ENCODE peak calls at places on chromosomes 6 and 20, in seven cellular contexts. N, V, Z, F, M, A and D are unnamed samples.

GRCh38 chr6:84052204-84052882 is 18.8 kb downstream of the MRAP2 start:
- DNase-seq in V (no peak), M (peak), F (no peak), N (no peak), Z (peak), A (peak), D (peak)

GRCh38 chr20:23166563-23166962 is 80.4 kb upstream of the CD93 start:
- DNase-seq in M (no peak), N (no peak), F (no peak), Z (no peak), V (no peak), A (no peak), D (no peak)

GRCh38 chr6:155485756-155486155 is 30.1 kb upstream of the NOX3 start:
- DNase-seq in Z (no peak), A (no peak), V (no peak), N (no peak), F (no peak), M (no peak), D (no peak)

GRCh38 chr6:136051140-136051775 is 198.9 kb downstream of the MTFR2 start:
- DNase-seq in A (no peak), Z (peak), N (no peak), F (no peak), M (no peak), V (peak), D (no peak)

GRCh38 chr6:1200706-1201105 is 111.2 kb upstream of the FOXQ1 start:
- DNase-seq in F (peak), A (no peak), V (no peak), Z (no peak), N (no peak), M (peak), D (no peak)

GRCh38 chr6:13038315-13039261 is 289.7 kb downstream of the TBC1D7 start:
- DNase-seq in F (no peak), M (no peak), N (no peak), A (no peak), Z (peak), V (no peak), D (no peak)

GRCh38 chr6:7672066-7673062 is 53.5 kb upstream of the BMP6 start:
- DNase-seq in M (no peak), Z (no peak), V (no peak), F (no peak), A (no peak), N (peak), D (no peak)

GRCh38 chr20:32477594-32478512 is 107.3 kb downstream of the NOL4L start:
- DNase-seq in N (no peak), V (no peak), Z (no peak), M (no peak), F (no peak), A (peak), D (no peak)

GRCh38 chr20:50050214-50050613 is 62.7 kb downstream of the UBE2V1 start:
- DNase-seq in A (no peak), Z (no peak), V (no peak), N (no peak), F (no peak), M (no peak), D (no peak)

GRCh38 chr20:38706482-38706881 is 17.8 kb upstream of the SLC32A1 start:
- DNase-seq in Z (no peak), V (no peak), F (no peak), N (no peak), A (no peak), M (no peak), D (no peak)

GRCh38 chr6:139927236-139927635 is 552.8 kb upstream of the CITED2 start:
- DNase-seq in N (no peak), V (peak), M (no peak), A (no peak), F (no peak), Z (peak), D (no peak)

GRCh38 chr6:79421707-79422484 is 115.3 kb downstream of the LCA5 start:
- DNase-seq in F (no peak), N (peak), Z (peak), A (no peak), M (no peak), V (peak), D (no peak)

GRCh38 chr20:58555078-58555765 is 40.0 kb upstream of the APCDD1L start:
- DNase-seq in N (no peak), V (peak), Z (peak), A (no peak), M (no peak), F (no peak), D (peak)

GRCh38 chr20:38997622-38998021 is 35.5 kb downstream of the DHX35 start:
- DNase-seq in F (no peak), N (no peak), A (no peak), M (no peak), V (no peak), Z (no peak), D (no peak)

GRCh38 chr6:21001736-21002135 is 467.5 kb downstream of the CDKAL1 start:
- DNase-seq in Z (no peak), N (no peak), M (no peak), V (no peak), F (no peak), A (no peak), D (no peak)

GRCh38 chr20:4038047-4038459 is 22.7 kb upstream of the RNF24 start:
- DNase-seq in Z (no peak), M (no peak), F (no peak), V (peak), A (peak), N (peak), D (peak)

GRCh38 chr20:17621229-17621968 is 51.5 kb downstream of the DSTN start:
- DNase-seq in V (no peak), Z (no peak), M (no peak), F (no peak), N (no peak), A (no peak), D (no peak)

GRCh38 chr6:160042788-160043301 is 74.0 kb downstream of the IGF2R start:
- DNase-seq in F (no peak), Z (no peak), A (no peak), M (peak), N (no peak), V (no peak), D (no peak)

GRCh38 chr20:58457083-58457680 is 58.0 kb downstream of the APCDD1L start:
- DNase-seq in A (no peak), N (no peak), F (no peak), Z (no peak), V (no peak), M (no peak), D (no peak)

GRCh38 chr6:13277231-13277630 is 51.1 kb downstream of the TBC1D7 start:
- DNase-seq in A (no peak), F (no peak), Z (no peak), V (no peak), M (no peak), N (no peak), D (no peak)

GRCh38 chr6:30391240-30391639 is 46.3 kb downstream of the RPP21 start:
- DNase-seq in F (no peak), Z (no peak), V (no peak), N (no peak), M (no peak), A (no peak), D (no peak)

GRCh38 chr6:38510205-38510604 is 129.5 kb downstream of the BTBD9 start:
- DNase-seq in Z (no peak), F (no peak), M (no peak), V (no peak), N (no peak), A (no peak), D (no peak)

GRCh38 chr6:140320081-140320798 is 945.8 kb upstream of the CITED2 start:
- DNase-seq in V (no peak), A (no peak), N (no peak), F (no peak), M (no peak), Z (no peak), D (no peak)

GRCh38 chr20:46010491-46011405 is 2.0 kb downstream of the MMP9 start:
- DNase-seq in Z (no peak), A (peak), M (no peak), F (no peak), N (no peak), V (no peak), D (no peak)

GRCh38 chr20:4192378-4193048 is 177.2 kb upstream of the RNF24 start:
- DNase-seq in A (no peak), Z (no peak), N (no peak), V (peak), M (no peak), F (no peak), D (no peak)

GRCh38 chr20:62745959-62746288 is 37.3 kb downstream of the NTSR1 start:
- DNase-seq in N (no peak), F (no peak), Z (no peak), A (peak), M (no peak), V (no peak), D (no peak)

GRCh38 chr20:23362392-23363256 is 642 bp downstream of the GZF1 start:
- DNase-seq in N (peak), M (peak), Z (no peak), A (no peak), V (no peak), F (no peak), D (peak)

GRCh38 chr6:20033697-20034407 is 178.4 kb downstream of the MBOAT1 start:
- DNase-seq in M (no peak), N (no peak), A (no peak), V (no peak), Z (no peak), F (no peak), D (no peak)

GRCh38 chr6:111517965-111518364 is 34.9 kb upstream of the REV3L start:
- DNase-seq in M (no peak), Z (no peak), F (no peak), V (peak), A (no peak), N (no peak), D (no peak)

GRCh38 chr20:54284928-54285704 is 77.2 kb downstream of the PFDN4 start:
- DNase-seq in F (peak), V (no peak), A (no peak), N (no peak), M (no peak), Z (peak), D (no peak)

GRCh38 chr6:141107562-141108160 is 1025.1 kb upstream of the GJE1 start:
- DNase-seq in M (no peak), F (peak), A (no peak), N (no peak), Z (peak), V (no peak), D (no peak)

GRCh38 chr6:136582702-136583471 is 32.7 kb upstream of the MAP7 start:
- DNase-seq in A (no peak), Z (peak), F (peak), M (peak), N (no peak), V (peak), D (peak)

GRCh38 chr6:87172292-87172691 is 16.9 kb downstream of the ZNF292 start:
- DNase-seq in F (no peak), M (no peak), A (no peak), N (no peak), V (no peak), Z (no peak), D (no peak)

DNA sequence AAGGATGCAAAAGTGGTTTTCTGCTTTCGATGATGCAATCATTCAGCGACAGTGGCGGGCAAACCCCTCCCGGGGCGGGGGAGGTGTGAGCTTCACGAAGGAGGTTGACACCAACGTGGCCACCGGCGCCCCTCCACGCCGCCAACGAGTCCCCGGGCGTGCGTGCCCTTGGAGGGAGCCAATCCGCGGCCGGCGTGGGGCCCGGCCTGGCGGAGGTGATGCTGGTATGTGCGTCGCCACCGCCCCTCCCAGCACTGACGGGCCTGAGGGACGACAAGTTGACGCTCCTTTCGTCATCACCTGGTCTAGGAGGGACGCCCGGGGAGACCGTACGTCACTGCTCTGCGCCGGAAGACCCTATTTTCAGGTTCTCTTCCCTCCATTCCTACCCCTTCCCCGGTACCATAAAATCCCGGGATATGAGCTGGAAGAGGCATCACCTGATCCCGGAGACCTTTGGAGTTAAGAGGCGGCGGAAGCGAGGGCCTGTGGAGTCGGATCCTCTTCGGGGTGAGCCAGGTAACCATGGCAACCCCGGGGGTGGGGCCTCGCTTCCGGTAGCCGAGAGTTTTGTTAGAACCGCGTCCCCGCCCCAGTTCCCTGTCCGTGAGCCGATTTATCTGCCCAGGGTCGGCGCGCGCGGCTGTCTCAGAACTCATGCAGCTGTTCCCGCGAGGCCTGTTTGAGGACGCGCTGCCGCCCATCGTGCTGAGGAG is at the start of gene DXO:
- DNase-seq in V (peak), N (peak), Z (peak), F (peak), A (peak), M (peak), D (peak)
- TF ChIP-seq POLR2A in V (no peak), N (no peak), Z (no peak), F (no peak), A (peak), M (peak), D (peak)

GRCh38 chr6:24402697-24403500 is at the start of gene MRS2:
- DNase-seq in Z (peak), F (peak), V (peak), N (peak), A (peak), M (peak), D (peak)
- TF ChIP-seq POLR2A in Z (peak), F (peak), V (peak), N (no peak), A (peak), M (peak), D (peak)

DNA sequence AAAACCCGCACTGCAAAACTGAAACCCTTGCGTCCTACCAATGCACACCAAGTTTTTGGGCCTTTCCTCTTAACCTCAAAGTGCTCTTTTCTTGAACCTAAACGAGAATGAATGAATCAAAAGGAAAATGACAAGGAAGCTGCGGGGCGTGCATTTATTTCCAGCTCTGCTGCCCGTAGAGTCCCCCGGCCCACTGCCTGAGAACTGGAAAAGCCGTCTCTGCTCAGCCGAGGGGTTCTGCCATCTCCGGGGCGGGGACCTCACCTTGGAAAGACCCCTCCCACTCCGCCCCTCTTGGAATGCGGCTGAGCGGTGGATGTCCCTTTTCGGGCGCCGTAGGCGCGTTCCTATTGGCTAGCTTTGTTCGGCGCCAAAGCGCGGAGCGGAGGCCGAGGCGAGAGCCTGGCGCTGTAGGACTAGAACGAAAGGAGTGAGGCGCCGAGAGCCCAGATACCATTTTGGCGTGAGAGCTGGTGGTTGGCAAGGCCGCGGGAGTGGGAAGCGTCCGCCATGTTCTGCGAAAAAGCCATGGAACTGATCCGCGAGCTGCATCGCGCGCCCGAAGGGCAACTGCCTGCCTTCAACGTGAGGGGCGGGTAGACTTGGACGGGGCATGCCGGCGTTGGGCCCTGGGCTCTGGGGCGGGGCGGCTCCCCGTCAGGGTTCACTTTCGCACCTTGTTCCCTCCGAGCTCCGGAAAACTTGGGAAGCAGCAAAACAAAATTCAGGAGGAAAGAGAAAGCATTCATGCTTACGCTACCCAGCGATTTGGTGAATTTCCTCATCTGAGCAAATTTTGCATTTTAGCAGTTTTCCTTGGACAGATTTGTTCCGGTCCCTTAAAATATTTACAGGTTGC is at the start of gene GINS1:
- DNase-seq in M (peak), Z (peak), N (peak), F (peak), V (peak), A (peak), D (peak)
- TF ChIP-seq POLR2A in M (peak), Z (peak), N (no peak), F (peak), V (peak), A (no peak), D (peak)

GRCh38 chr6:42939810-42940167 is 10.5 kb downstream of the CNPY3 start:
- DNase-seq in V (no peak), N (no peak), F (no peak), A (no peak), Z (no peak), M (no peak), D (no peak)

GRCh38 chr6:42938428-42938796 is 9.1 kb downstream of the CNPY3 start:
- DNase-seq in A (no peak), F (no peak), V (no peak), Z (no peak), M (no peak), N (no peak), D (no peak)

GRCh38 chr6:42937548-42938427 is 8.5 kb downstream of the CNPY3 start:
- DNase-seq in F (no peak), N (no peak), V (no peak), A (no peak), Z (no peak), M (no peak), D (no peak)

GRCh38 chr6:42940493-42941045 is 11.3 kb downstream of the CNPY3 start:
- DNase-seq in F (no peak), N (no peak), V (no peak), M (no peak), Z (no peak), A (no peak), D (no peak)

DNA sequence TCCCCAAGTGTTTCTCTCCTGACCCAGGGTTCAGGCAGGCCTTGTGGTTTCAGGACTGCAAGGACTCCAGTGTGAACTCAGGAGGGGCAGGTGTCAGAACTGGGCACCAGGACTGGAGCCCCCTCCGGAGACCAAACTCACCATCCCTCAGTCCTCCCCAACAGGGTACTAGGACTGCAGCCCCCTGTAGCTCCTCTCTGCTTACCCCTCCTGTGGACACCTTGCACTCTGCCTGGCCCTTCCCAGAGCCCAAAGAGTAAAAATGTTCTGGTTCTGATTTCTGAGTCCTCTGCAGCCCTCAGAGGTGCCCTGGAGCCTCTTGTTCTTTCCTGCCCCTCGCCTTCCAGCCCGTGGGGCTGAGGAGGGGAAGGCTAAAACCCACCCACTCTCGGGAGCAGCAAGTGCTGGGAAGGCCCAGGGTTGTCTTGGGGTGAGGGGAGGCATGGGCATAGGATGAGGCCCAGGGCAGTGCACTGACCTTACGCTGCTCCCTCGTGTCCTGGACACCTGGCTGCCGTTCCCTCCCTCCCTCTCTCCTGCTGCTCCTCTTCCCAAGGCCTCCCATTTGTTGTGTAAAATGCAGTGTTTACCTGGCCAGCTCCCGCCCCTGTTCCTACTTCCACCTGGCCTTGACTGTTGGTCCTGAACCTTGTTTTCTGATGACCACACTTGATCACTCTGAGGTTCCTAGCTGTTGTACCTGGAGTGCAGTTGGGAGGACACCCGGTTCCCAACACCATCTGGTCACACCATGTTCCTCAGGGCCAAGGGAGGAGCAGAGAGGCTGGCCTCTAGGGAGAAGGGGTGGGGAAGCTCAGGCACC is 9.9 kb downstream of the CNPY3 start:
- DNase-seq in N (no peak), V (no peak), A (no peak), M (peak), Z (no peak), F (no peak), D (no peak)
- TF ChIP-seq POLR2A in N (no peak), V (no peak), A (no peak), M (no peak), Z (no peak), F (no peak), D (no peak)

DNA sequence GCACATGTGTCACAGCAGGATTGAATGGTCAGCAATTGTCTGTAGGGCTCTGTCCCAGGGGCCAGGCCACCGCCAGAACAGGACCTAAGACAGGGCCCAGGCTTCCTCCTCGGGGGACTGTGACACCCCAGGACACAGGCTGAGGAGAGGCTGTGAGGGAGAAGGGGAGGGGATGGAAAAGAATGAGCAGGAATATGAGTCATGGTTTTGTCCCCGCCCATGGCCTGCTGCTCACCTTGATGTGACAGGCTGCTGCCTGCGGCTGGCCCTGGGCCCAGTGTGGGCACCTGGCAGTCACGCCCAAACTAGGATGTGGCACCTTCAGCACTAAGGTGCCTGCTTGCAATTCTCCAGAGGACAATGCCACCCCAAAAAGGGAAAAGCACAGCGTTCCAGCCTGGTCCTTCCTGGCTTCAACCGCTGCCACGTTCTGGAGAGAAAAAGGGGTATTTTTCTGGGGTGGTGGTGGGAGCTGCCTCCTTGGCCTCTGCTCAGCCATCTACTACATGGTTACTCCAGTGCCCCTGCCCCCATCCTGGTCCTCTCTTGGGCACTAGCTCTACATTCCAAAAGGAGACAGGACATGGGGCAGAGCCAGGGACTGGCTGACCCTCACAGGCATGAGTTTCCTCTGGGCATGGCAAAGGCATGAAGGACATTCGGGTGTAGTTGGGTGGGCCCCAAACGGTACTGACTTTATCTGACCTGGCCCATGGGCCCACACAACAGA is 93.4 kb downstream of the SLC22A23 start:
- DNase-seq in M (peak), F (peak), N (peak), Z (no peak), V (no peak), A (no peak), D (no peak)
- TF ChIP-seq POLR2A in M (no peak), F (no peak), N (no peak), Z (no peak), V (no peak), A (no peak), D (no peak)

GRCh38 chr6:158674342-158674969 is 24.6 kb downstream of the SYTL3 start:
- DNase-seq in F (no peak), M (no peak), A (no peak), V (no peak), N (no peak), Z (no peak), D (no peak)
- TF ChIP-seq POLR2A in F (no peak), M (no peak), A (no peak), V (no peak), N (no peak), Z (no peak), D (no peak)